ENCODE peak calls at places on chromosomes 13 and 19, in six cellular contexts. V is psoas muscle, Y is IMR-90, N is uterus, F is PC-3, M is tibial nerve. K is an unnamed sample.

GRCh38 chr13:94061316-94061715 is 418.2 kb downstream of the DCT start:
- DNase-seq in Y (peak; percentile 79), M (no peak), V (no peak), F (no peak), N (no peak), K (no peak)

GRCh38 chr13:35785563-35786327 is 309.3 kb upstream of the MAB21L1 start:
- DNase-seq in N (no peak), M (no peak), Y (no peak), V (no peak), F (no peak), K (no peak)

GRCh38 chr19:41323430-41324125 is 13.6 kb downstream of the CCDC97 start:
- DNase-seq in N (peak; percentile 86), M (peak; percentile 65), F (peak; percentile 72), Y (peak; percentile 98), V (peak; percentile 81), K (no peak)

GRCh38 chr19:57830071-57830602 is at the start of gene ZNF587B:
- DNase-seq in V (peak; percentile 60), M (no peak), N (peak; percentile 63), F (peak; percentile 49), Y (peak; percentile 74), K (peak; percentile 55)

GRCh38 chr13:19860884-19861655 is 2.4 kb downstream of the ZMYM5 start:
- DNase-seq in M (no peak), N (no peak), Y (peak; percentile 73), V (no peak), F (peak; percentile 93), K (peak; percentile 14)

GRCh38 chr13:37608750-37609339 is 10.3 kb upstream of the POSTN start:
- DNase-seq in M (no peak), N (no peak), Y (no peak), F (peak; percentile 10), V (no peak), K (no peak)

GRCh38 chr13:28503182-28503980 is 8.5 kb upstream of the FLT1 start:
- DNase-seq in F (no peak), V (no peak), Y (peak; percentile 29), N (no peak), M (no peak), K (no peak)

GRCh38 chr19:50835785-50836542 is 2.6 kb upstream of the KLK15 start:
- DNase-seq in N (peak; percentile 29), V (peak; percentile 61), F (peak; percentile 62), Y (peak; percentile 45), M (peak; percentile 26), K (peak; percentile 62)

GRCh38 chr13:107912745-107913144 is 302.6 kb downstream of the LIG4 start:
- DNase-seq in V (no peak), F (no peak), Y (no peak), N (no peak), M (no peak), K (no peak)

GRCh38 chr19:40278361-40279045 is 6.6 kb downstream of the AKT2 start:
- DNase-seq in M (no peak), F (no peak), V (no peak), N (no peak), Y (no peak), K (no peak)

GRCh38 chr19:52962394-52963228 is at the start of gene ZNF816:
- DNase-seq in F (peak; percentile 97), M (peak; percentile 98), N (peak; percentile 99), V (peak; percentile 98), Y (peak; percentile 88), K (peak; percentile 99)

GRCh38 chr13:84896128-84896527 is 903.1 kb downstream of the SLITRK6 start:
- DNase-seq in N (no peak), Y (peak; percentile 61), V (no peak), F (peak; percentile 63), M (no peak), K (no peak)

GRCh38 chr13:23709521-23709920 is 139.3 kb downstream of the TNFRSF19 start:
- DNase-seq in F (peak; percentile 19), Y (peak; percentile 25), V (no peak), M (no peak), N (no peak), K (no peak)

GRCh38 chr19:45506991-45507863 is at the start of gene VASP:
- DNase-seq in N (peak; percentile 85), V (peak; percentile 83), M (peak; percentile 66), F (peak; percentile 86), Y (peak; percentile 77), K (peak; percentile 94)

GRCh38 chr19:48628486-48629296 is 8.5 kb downstream of the DBP start:
- DNase-seq in V (no peak), Y (no peak), N (no peak), F (no peak), M (no peak), K (no peak)

GRCh38 chr13:43291289-43292055 is 268.1 kb downstream of the DNAJC15 start:
- DNase-seq in V (no peak), M (no peak), Y (no peak), N (no peak), F (no peak), K (no peak)

GRCh38 chr19:16586477-16586871 is 14.3 kb upstream of the SLC35E1 start:
- DNase-seq in F (no peak), M (no peak), Y (no peak), N (no peak), V (no peak), K (no peak)

GRCh38 chr19:30783936-30784335 is 411.8 kb downstream of the ZNF536 start:
- DNase-seq in F (no peak), V (no peak), Y (no peak), M (no peak), N (no peak), K (no peak)

GRCh38 chr13:37539176-37539575 is 59.4 kb downstream of the POSTN start:
- DNase-seq in F (no peak), Y (no peak), N (no peak), V (no peak), M (no peak), K (no peak)

GRCh38 chr13:58434943-58435342 is 803.4 kb downstream of the PCDH17 start:
- DNase-seq in N (no peak), V (no peak), Y (no peak), M (no peak), F (no peak), K (no peak)

GRCh38 chr19:3274245-3275067 is 50.0 kb downstream of the CELF5 start:
- DNase-seq in M (no peak), F (no peak), V (no peak), N (no peak), Y (no peak), K (no peak)

GRCh38 chr13:32911506-32911905 is 104.7 kb upstream of the KL start:
- DNase-seq in M (no peak), Y (peak; percentile 57), N (no peak), V (no peak), F (peak; percentile 61), K (no peak)

GRCh38 chr13:105184221-105184620 is 1351.2 kb downstream of the EFNB2 start:
- DNase-seq in V (no peak), N (no peak), F (no peak), M (no peak), Y (no peak), K (no peak)

GRCh38 chr13:30303269-30303668 is 4.1 kb downstream of the KATNAL1 start:
- DNase-seq in F (no peak), V (no peak), N (no peak), Y (no peak), M (no peak), K (no peak)

GRCh38 chr19:33685541-33685940 is 63.8 kb downstream of the CHST8 start:
- DNase-seq in F (no peak), Y (no peak), M (no peak), V (no peak), N (no peak), K (no peak)

GRCh38 chr13:35699805-35700204 is 223.3 kb upstream of the MAB21L1 start:
- DNase-seq in Y (peak; percentile 66), F (peak; percentile 26), V (peak; percentile 45), M (no peak), N (peak; percentile 34), K (no peak)

GRCh38 chr13:39417643-39418042 is 185.3 kb downstream of the LHFPL6 start:
- DNase-seq in Y (peak; percentile 72), F (peak; percentile 48), M (no peak), N (no peak), V (no peak), K (no peak)

GRCh38 chr19:23415561-23416191 is 20.4 kb upstream of the ZNF91 start:
- DNase-seq in N (no peak), M (no peak), F (no peak), V (no peak), Y (no peak), K (no peak)

GRCh38 chr13:29754486-29754806 is 96.0 kb downstream of the UBL3 start:
- DNase-seq in M (no peak), Y (peak; percentile 61), N (no peak), F (peak; percentile 28), V (no peak), K (no peak)

GRCh38 chr13:25203256-25203794 is 31.2 kb upstream of the AMER2 start:
- DNase-seq in N (no peak), F (no peak), M (no peak), Y (no peak), V (no peak), K (no peak)

GRCh38 chr19:37877147-37877546 is 29.2 kb downstream of the WDR87 start:
- DNase-seq in Y (no peak), V (no peak), M (no peak), N (no peak), F (no peak), K (no peak)

GRCh38 chr13:98794498-98794897 is 42.0 kb upstream of the SLC15A1 start:
- DNase-seq in Y (no peak), F (no peak), M (no peak), N (no peak), V (no peak), K (no peak)

GRCh38 chr19:29596885-29597525 is 9.1 kb upstream of the POP4 start:
- DNase-seq in M (no peak), V (no peak), F (peak; percentile 43), Y (peak; percentile 40), N (no peak), K (no peak)

GRCh38 chr19:10262771-10263170 is 8.1 kb upstream of the ICAM1 start:
- DNase-seq in V (no peak), Y (peak; percentile 65), F (peak; percentile 32), N (no peak), M (no peak), K (no peak)

DNA sequence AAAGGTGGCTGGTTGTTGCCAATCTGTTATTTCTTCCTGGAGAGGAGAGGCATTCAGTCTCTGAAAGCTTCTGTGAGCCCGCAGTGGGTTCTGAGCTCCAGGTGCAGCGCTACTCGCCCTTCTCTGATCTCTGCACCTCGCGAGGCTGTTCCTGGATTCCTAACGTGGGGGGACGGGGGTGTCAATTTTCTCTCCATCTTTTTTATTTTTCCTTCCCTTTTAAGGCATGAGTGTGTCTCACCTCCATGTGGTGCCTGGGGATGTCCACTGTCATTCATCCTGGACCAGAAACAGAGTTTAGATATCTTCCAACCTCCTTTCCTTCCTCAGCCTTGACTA is 626 bp downstream of the ZNF233 start:
- DNase-seq in F (no peak), N (no peak), Y (no peak), V (no peak), M (no peak), K (no peak)
- H3K27ac ChIP-seq in F (peak overlapping the region; percentile 51), N (no peak overlapping the region), Y (no peak overlapping the region), V (no peak overlapping the region), M (no peak overlapping the region), K (no peak overlapping the region)

GRCh38 chr19:6238643-6239281 is 41.0 kb downstream of the MLLT1 start:
- DNase-seq in V (peak; percentile 74), Y (peak; percentile 34), M (no peak), N (peak; percentile 78), F (peak; percentile 46), K (no peak)
- H3K4me1 ChIP-seq in V (peaks cover 77% of the 10 kb centered on the region), Y (peaks cover 28% of the 10 kb centered on the region), M (no peaks in the 10 kb centered on the region), N (peaks cover 7% of the 10 kb centered on the region), F (peaks cover 29% of the 10 kb centered on the region), K (peaks cover 19% of the 10 kb centered on the region)

GRCh38 chr19:49812997-49813861 is at the start of gene FUZ:
- DNase-seq in Y (peak; percentile 99), N (peak; percentile 93), F (peak; percentile 97), V (peak; percentile 97), M (peak; percentile 94), K (peak; percentile 86)
- TF ChIP-seq CTCF in Y (peak; percentile 39), N (peak; percentile 57), F (peak; percentile 15), V (no peak), M (no peak), K (no peak)

GRCh38 chr13:50126378-50127016 is 111.3 kb downstream of the KCNRG start:
- DNase-seq in F (peak; percentile 20), M (no peak), N (no peak), Y (peak; percentile 58), V (no peak), K (peak; percentile 38)
- H3K27ac ChIP-seq in F (no peak overlapping the region), M (peak overlapping the region; percentile 99), N (peak overlapping the region; percentile 93), Y (peak overlapping the region; percentile 95), V (peak overlapping the region; percentile 100), K (peak overlapping the region; percentile 76)

K was measured in CD8-positive, alpha-beta T cell.